ENCODE peak calls at places on chromosomes 1 and 21, in six cellular contexts. N, U, B, V, A and C are unnamed samples.

GRCh38 chr1:116504308-116505156 is 66.3 kb downstream of the CD58 start:
- DNase-seq in N (peak; percentile 67), U (no peak), B (peak; percentile 83), V (peak; percentile 64), A (peak; percentile 84), C (no peak)

GRCh38 chr1:94234615-94235014 is 2.8 kb downstream of the ARHGAP29 start:
- DNase-seq in N (no peak), U (no peak), B (no peak), V (no peak), A (no peak), C (no peak)

GRCh38 chr21:44356636-44357035 is 3.2 kb downstream of the TRPM2 start:
- DNase-seq in N (no peak), U (no peak), B (no peak), V (no peak), A (no peak), C (no peak)

GRCh38 chr1:179941439-179941838 is 13.2 kb upstream of the CEP350 start:
- DNase-seq in N (no peak), U (no peak), B (no peak), V (no peak), A (no peak), C (no peak)

GRCh38 chr1:151189638-151190445 is at the start of gene VPS72:
- DNase-seq in N (peak; percentile 74), U (peak; percentile 91), B (peak; percentile 91), V (peak; percentile 88), A (peak; percentile 93), C (peak; percentile 85)

GRCh38 chr1:157542676-157543075 is 9.6 kb downstream of the FCRL5 start:
- DNase-seq in N (no peak), U (no peak), B (no peak), V (no peak), A (no peak), C (no peak)

GRCh38 chr1:29332204-29332603 is 95.9 kb downstream of the PTPRU start:
- DNase-seq in N (no peak), U (no peak), B (peak; percentile 55), V (peak; percentile 35), A (peak; percentile 50), C (peak; percentile 59)

GRCh38 chr1:59452559-59452958 is 155.7 kb downstream of the FGGY start:
- DNase-seq in N (no peak), U (no peak), B (peak; percentile 76), V (no peak), A (no peak), C (no peak)

GRCh38 chr1:91549041-91549735 is 48.5 kb downstream of the CDC7 start:
- DNase-seq in N (no peak), U (no peak), B (no peak), V (no peak), A (no peak), C (no peak)